ENCODE peak calls at places on chromosome 10, in seven cellular contexts. Z is activated CD8-positive, alpha-beta memory T cell treated with anti-CD3 and anti-CD28 coated beads, Interleukin-2, amount 50 U/mL, for 48 hours; F is stimulated activated CD4-positive, alpha-beta T cell treated with anti-CD3 and anti-CD28 coated beads, Interleukin-2, amount 100 ng/mL, for 24 hours; E is iris pigment epithelial cell; K is left colon; S is heart left ventricle; O is NCI-H1092 treated with DMSO at 0.1 percent for 48 hours. U is an unnamed sample.

GRCh38 chr10:34121125-34121973 is 693.7 kb downstream of the PARD3 start:
- DNase-seq in Z (no peak), F (no peak), E (no peak), K (no peak), S (no peak), O (peak; percentile 30), U (no peak)

GRCh38 chr10:129949411-129950335 is 14.4 kb downstream of the EBF3 start:
- DNase-seq in Z (no peak), F (no peak), E (no peak), K (no peak), S (peak; percentile 88), O (no peak), U (peak; percentile 63)

GRCh38 chr10:23284674-23285335 is 59.8 kb downstream of the C10orf67 start:
- DNase-seq in Z (no peak), F (no peak), E (no peak), K (no peak), S (no peak), O (no peak), U (no peak)

GRCh38 chr10:52334595-52334994 is 20.5 kb downstream of the DKK1 start:
- DNase-seq in Z (no peak), F (no peak), E (peak; percentile 64), K (no peak), S (no peak), O (no peak), U (no peak)

GRCh38 chr10:126430512-126430911 is 42.2 kb upstream of the ADAM12 start:
- DNase-seq in Z (no peak), F (no peak), E (no peak), K (no peak), S (no peak), O (no peak), U (no peak)

GRCh38 chr10:17599089-17599488 is 18.1 kb downstream of the HACD1 start:
- DNase-seq in Z (no peak), F (no peak), E (peak; percentile 55), K (no peak), S (no peak), O (peak; percentile 11), U (peak; percentile 25)

GRCh38 chr10:61257956-61258496 is 195.2 kb downstream of the TMEM26 start:
- DNase-seq in Z (no peak), F (no peak), E (peak; percentile 16), K (no peak), S (no peak), O (no peak), U (no peak)

GRCh38 chr10:108303149-108303548 is 1138.6 kb upstream of the SORCS1 start:
- DNase-seq in Z (no peak), F (no peak), E (no peak), K (no peak), S (no peak), O (no peak), U (no peak)

GRCh38 chr10:80166581-80167470 is 34.3 kb downstream of the PLAC9 start:
- DNase-seq in Z (no peak), F (no peak), E (no peak), K (no peak), S (no peak), O (no peak), U (no peak)

GRCh38 chr10:67539312-67539711 is 156.7 kb downstream of the CTNNA3 start:
- DNase-seq in Z (no peak), F (no peak), E (peak; percentile 69), K (no peak), S (no peak), O (no peak), U (no peak)

GRCh38 chr10:128526793-128527375 is 400.7 kb upstream of the MKI67 start:
- DNase-seq in Z (no peak), F (no peak), E (no peak), K (no peak), S (peak; percentile 27), O (peak; percentile 89), U (no peak)

GRCh38 chr10:117734626-117735405 is 192.3 kb downstream of the EMX2 start:
- DNase-seq in Z (no peak), F (no peak), E (no peak), K (no peak), S (no peak), O (no peak), U (peak; percentile 35)

GRCh38 chr10:74825371-74826141 is 844 bp upstream of the KAT6B start:
- DNase-seq in Z (peak; percentile 81), F (no peak), E (no peak), K (no peak), S (peak; percentile 58), O (peak; percentile 42), U (peak; percentile 62)

GRCh38 chr10:129126955-129127354 is 340.1 kb upstream of the MGMT start:
- DNase-seq in Z (no peak), F (no peak), E (no peak), K (no peak), S (no peak), O (no peak), U (no peak)

GRCh38 chr10:29931833-29932232 is 127.6 kb downstream of the JCAD start:
- DNase-seq in Z (no peak), F (no peak), E (no peak), K (no peak), S (no peak), O (no peak), U (no peak)

GRCh38 chr10:75401569-75402485 is at the start of gene ZNF503:
- DNase-seq in Z (peak; percentile 79), F (peak; percentile 48), E (peak; percentile 98), K (peak; percentile 97), S (peak; percentile 97), O (peak; percentile 93), U (peak; percentile 93)

GRCh38 chr10:119670717-119671116 is 19.5 kb downstream of the BAG3 start:
- DNase-seq in Z (no peak), F (no peak), E (no peak), K (no peak), S (no peak), O (no peak), U (no peak)